ENCODE peak calls at places on chromosomes 6 and 20, in seven cellular contexts. Z is mesendoderm, W is mesenchymal stem cell, N is IMR-90, P is H9, A is H1, Y is trophoblast cell. K is an unnamed sample.

GRCh38 chr20:46087161-46087560 is 2.6 kb downstream of the NCOA5 start:
- DNase-seq in Z (no peak), W (peak), N (peak), P (no peak), A (no peak), Y (no peak), K (no peak)

GRCh38 chr6:138609801-138610430 is 110.6 kb upstream of the NHSL1 start:
- DNase-seq in Z (no peak), W (no peak), N (peak), P (no peak), A (no peak), Y (no peak), K (no peak)

GRCh38 chr6:22709804-22710203 is 140.4 kb downstream of the HDGFL1 start:
- DNase-seq in Z (no peak), W (peak), N (peak), P (no peak), A (no peak), Y (no peak), K (no peak)

GRCh38 chr20:47318596-47319516 is 37.6 kb downstream of the ZMYND8 start:
- DNase-seq in Z (peak), W (peak), N (peak), P (peak), A (peak), Y (peak), K (no peak)

GRCh38 chr6:132391391-132392291 is 9.6 kb downstream of the MOXD1 start:
- DNase-seq in Z (no peak), W (peak), N (peak), P (peak), A (no peak), Y (peak), K (peak)

GRCh38 chr20:24488064-24488799 is 18.8 kb downstream of the SYNDIG1 start:
- DNase-seq in Z (no peak), W (no peak), N (no peak), P (peak), A (no peak), Y (no peak), K (no peak)

GRCh38 chr6:144602523-144603180 is 317.5 kb downstream of the UTRN start:
- DNase-seq in Z (no peak), W (no peak), N (no peak), P (no peak), A (no peak), Y (no peak), K (no peak)

GRCh38 chr6:15243994-15244604 is 1.8 kb upstream of the JARID2 start:
- DNase-seq in Z (peak), W (peak), N (no peak), P (peak), A (peak), Y (peak), K (no peak)

GRCh38 chr20:53751394-53752368 is 158.0 kb upstream of the ZNF217 start:
- DNase-seq in Z (no peak), W (peak), N (no peak), P (no peak), A (no peak), Y (peak), K (no peak)

GRCh38 chr20:5947276-5947675 is 3.1 kb downstream of the TRMT6 start:
- DNase-seq in Z (no peak), W (no peak), N (no peak), P (no peak), A (no peak), Y (peak), K (no peak)

GRCh38 chr6:31836676-31837611 is 9.4 kb downstream of the HSPA1B start:
- DNase-seq in Z (no peak), W (peak), N (peak), P (no peak), A (no peak), Y (peak), K (no peak)

GRCh38 chr6:42142118-42142835 is at the start of gene C6orf132:
- DNase-seq in Z (peak), W (peak), N (no peak), P (peak), A (peak), Y (peak), K (no peak)

GRCh38 chr20:62599216-62600110 is 42.8 kb upstream of the SLCO4A1 start:
- DNase-seq in Z (no peak), W (no peak), N (no peak), P (no peak), A (no peak), Y (no peak), K (no peak)

GRCh38 chr6:165615629-165616028 is 47.4 kb downstream of the PDE10A start:
- DNase-seq in Z (peak), W (peak), N (peak), P (no peak), A (no peak), Y (no peak), K (no peak)

GRCh38 chr6:151488226-151488625 is 5.6 kb upstream of the CCDC170 start:
- DNase-seq in Z (no peak), W (peak), N (peak), P (no peak), A (no peak), Y (no peak), K (no peak)

GRCh38 chr6:100257661-100258395 is 206.9 kb downstream of the SIM1 start:
- DNase-seq in Z (peak), W (peak), N (peak), P (no peak), A (no peak), Y (peak), K (peak)

GRCh38 chr6:38080889-38081288 is 261.4 kb downstream of the ZFAND3 start:
- DNase-seq in Z (no peak), W (no peak), N (no peak), P (no peak), A (no peak), Y (peak), K (no peak)

GRCh38 chr20:62961310-62961783 is 8.8 kb downstream of the SLC17A9 start:
- DNase-seq in Z (no peak), W (no peak), N (no peak), P (peak), A (no peak), Y (no peak), K (no peak)

DNA sequence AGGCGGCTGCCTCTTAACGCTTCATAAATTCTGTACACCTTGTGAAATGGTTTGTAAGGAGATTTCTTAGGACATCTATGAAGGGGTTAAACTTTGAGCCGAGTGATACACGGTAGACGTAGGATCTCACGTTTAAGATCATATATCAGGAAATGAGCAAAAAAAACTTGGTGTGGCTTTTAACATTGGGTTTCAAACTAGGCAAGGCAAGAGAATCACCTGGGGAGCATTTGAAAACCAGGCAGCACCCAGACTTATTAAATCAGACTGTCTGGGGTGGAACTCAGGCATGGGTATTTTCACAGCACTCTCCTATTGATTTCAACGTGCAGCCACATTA is 26.4 kb downstream of the LY86 start:
- DNase-seq in Z (no peak), W (no peak), N (no peak), P (no peak), A (no peak), Y (no peak), K (no peak)
- H3K4ac ChIP-seq in Z (no peak), W (no peak), N (no peak), P (no peak), A (no peak), Y (no peak), K (no peak)

DNA sequence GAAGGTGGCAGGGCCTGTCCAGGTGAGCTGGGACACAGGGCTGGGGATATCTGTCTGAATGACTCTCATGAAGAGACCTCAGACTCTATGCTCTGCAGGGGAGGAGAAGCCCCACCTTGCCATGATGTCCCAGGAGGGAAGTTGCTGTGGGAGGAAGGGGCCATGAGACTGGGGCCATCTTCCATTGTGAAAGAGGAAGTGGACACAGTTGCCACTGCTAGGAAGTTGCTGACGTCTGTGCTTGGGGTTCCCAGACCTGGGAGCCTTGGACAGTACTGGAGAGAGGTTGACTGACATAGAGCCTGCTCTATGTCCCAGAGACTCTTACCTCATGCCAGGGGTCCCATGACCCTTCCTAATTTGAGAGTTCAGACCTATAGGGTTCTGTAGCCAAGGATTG is 24.5 kb downstream of the SIRPB1 start:
- DNase-seq in Z (no peak), W (no peak), N (no peak), P (no peak), A (no peak), Y (no peak), K (no peak)
- H3K4ac ChIP-seq in Z (no peak), W (no peak), N (no peak), P (no peak), A (no peak), Y (no peak), K (no peak)

DNA sequence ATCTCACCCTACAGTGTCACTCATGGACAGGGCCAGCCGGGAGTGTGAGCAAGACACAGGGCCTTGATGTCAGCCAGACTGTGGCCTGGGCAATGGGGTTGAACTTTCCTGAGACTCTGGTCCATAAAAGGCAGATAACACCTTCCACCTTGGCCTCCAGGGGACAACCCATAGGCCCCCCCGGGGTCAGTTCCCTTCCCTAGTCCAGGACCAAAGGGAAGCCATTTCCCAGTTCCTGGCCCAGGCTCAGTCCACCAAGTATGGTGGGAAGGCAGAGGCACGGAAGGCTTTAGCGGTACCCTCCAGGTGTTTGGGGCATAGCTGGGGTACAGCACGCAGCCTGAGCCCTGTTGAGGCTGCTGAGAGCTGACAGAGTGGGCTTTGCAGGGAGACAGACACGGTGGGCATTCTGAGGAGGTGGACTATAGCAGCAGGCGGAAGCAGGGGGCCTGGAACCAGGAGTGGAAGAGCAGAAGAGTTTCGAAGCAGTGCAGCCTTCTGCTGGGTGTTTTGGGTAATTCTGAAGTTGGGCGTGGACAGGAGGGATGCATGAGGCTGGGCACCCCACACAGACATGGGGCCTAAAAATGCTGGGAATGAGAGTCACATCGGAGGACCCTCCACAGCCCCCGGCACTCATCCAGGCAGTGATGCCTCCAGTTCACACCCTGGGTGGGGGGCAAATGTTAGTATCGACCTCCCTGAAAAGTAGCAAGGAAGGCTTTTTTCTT is 43.9 kb upstream of the CD93 start:
- DNase-seq in Z (no peak), W (no peak), N (no peak), P (no peak), A (no peak), Y (no peak), K (no peak)
- H3K4ac ChIP-seq in Z (no peak), W (no peak), N (no peak), P (no peak), A (no peak), Y (no peak), K (no peak)

GRCh38 chr6:155693573-155694428 is 238.2 kb upstream of the NOX3 start:
- DNase-seq in Z (no peak), W (no peak), N (no peak), P (no peak), A (no peak), Y (no peak), K (no peak)

GRCh38 chr6:155687645-155688044 is 232.0 kb upstream of the NOX3 start:
- DNase-seq in Z (no peak), W (no peak), N (no peak), P (no peak), A (no peak), Y (no peak), K (no peak)

GRCh38 chr6:155695495-155695894 is 239.9 kb upstream of the NOX3 start:
- DNase-seq in Z (no peak), W (no peak), N (no peak), P (no peak), A (no peak), Y (no peak), K (no peak)

GRCh38 chr6:155694429-155694795 is 238.8 kb upstream of the NOX3 start:
- DNase-seq in Z (no peak), W (no peak), N (no peak), P (no peak), A (no peak), Y (no peak), K (no peak)

GRCh38 chr6:155690820-155691219 is 235.2 kb upstream of the NOX3 start:
- DNase-seq in Z (no peak), W (no peak), N (no peak), P (no peak), A (no peak), Y (no peak), K (no peak)
- H3K4ac ChIP-seq in Z (no peak), W (no peak), N (no peak), P (no peak), A (no peak), Y (no peak), K (no peak)

GRCh38 chr6:137426007-137426689 is 68.0 kb downstream of the OLIG3 start:
- DNase-seq in Z (no peak), W (no peak), N (no peak), P (no peak), A (no peak), Y (no peak), K (no peak)
- H3K4ac ChIP-seq in Z (no peak), W (no peak), N (no peak), P (no peak), A (peak), Y (no peak), K (no peak)

GRCh38 chr20:703010-703409 is 27.4 kb upstream of the SCRT2 start:
- DNase-seq in Z (no peak), W (no peak), N (no peak), P (no peak), A (no peak), Y (no peak), K (no peak)
- H3K4ac ChIP-seq in Z (no peak), W (no peak), N (no peak), P (no peak), A (no peak), Y (no peak), K (no peak)

DNA sequence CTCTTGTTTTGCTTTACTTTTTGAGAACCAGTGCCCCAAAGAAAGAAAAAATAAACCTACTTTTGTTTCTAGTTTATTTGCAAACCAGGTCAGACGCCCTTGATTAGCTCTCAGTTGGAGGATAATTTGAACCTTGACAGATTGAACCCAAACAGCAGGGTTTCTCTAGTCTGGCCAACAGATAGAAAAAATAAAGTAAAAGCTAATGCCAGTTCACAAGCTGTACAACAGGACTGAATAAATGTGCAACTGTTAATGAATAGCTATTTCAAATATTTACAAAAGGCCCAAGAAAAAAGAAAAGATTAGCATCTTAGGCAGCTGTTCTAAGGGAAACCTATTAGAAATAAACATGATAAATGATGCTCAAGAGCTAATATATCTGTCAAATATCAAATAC is 331.8 kb downstream of the CDKAL1 start:
- DNase-seq in Z (no peak), W (peak), N (no peak), P (no peak), A (no peak), Y (no peak), K (no peak)
- H3K4ac ChIP-seq in Z (no peak), W (no peak), N (no peak), P (no peak), A (no peak), Y (no peak), K (no peak)

DNA sequence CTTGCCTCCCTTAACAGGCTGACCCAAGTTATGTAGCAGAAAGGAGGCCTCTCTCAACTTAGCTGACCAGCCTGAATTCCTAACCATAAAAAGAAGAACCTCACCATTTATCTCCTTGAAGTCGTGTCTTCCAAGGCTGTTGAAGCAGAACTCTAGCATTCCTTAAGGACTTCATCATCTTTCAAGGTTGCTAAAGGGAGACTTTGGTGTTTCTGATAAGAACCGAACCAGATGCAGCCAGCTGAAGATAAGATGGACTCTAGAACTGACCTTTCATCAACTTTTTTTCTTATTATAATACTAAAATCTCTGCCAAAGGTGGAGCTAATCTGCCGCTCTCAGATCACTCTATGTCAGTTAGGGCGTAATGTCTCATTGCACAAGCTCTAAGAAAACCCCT is 571.7 kb upstream of the SLC35B3 start:
- DNase-seq in Z (peak), W (no peak), N (no peak), P (no peak), A (no peak), Y (peak), K (no peak)
- H3K4ac ChIP-seq in Z (no peak), W (no peak), N (no peak), P (no peak), A (no peak), Y (no peak), K (no peak)

GRCh38 chr20:37042986-37043972 is 52.5 kb downstream of the RBL1 start:
- DNase-seq in Z (no peak), W (no peak), N (no peak), P (no peak), A (no peak), Y (no peak), K (no peak)
- H3K4ac ChIP-seq in Z (no peak), W (no peak), N (no peak), P (no peak), A (no peak), Y (no peak), K (no peak)